ENCODE peak calls at places on chromosomes 2 and 18, in six cellular contexts. E, T, S, C, W and M are unnamed samples.

GRCh38 chr18:68417166-68417776 is 297.6 kb downstream of the TMX3 start:
- DNase-seq in E (no peak), T (no peak), S (no peak), C (no peak), W (no peak), M (no peak)

GRCh38 chr2:38648107-38648761 is 17.7 kb upstream of the GALM start:
- DNase-seq in E (no peak), T (no peak), S (no peak), C (no peak), W (no peak), M (no peak)

GRCh38 chr18:8339958-8340357 is 269.3 kb upstream of the RAB12 start:
- DNase-seq in E (no peak), T (no peak), S (peak), C (no peak), W (no peak), M (no peak)

GRCh38 chr2:159226059-159226461 is 60.4 kb downstream of the WDSUB1 start:
- DNase-seq in E (no peak), T (no peak), S (no peak), C (no peak), W (peak), M (no peak)

GRCh38 chr18:25826377-25826776 is 264.0 kb downstream of the SS18 start:
- DNase-seq in E (no peak), T (no peak), S (no peak), C (no peak), W (no peak), M (no peak)

GRCh38 chr2:120422761-120423160 is 76.8 kb downstream of the INHBB start:
- DNase-seq in E (no peak), T (no peak), S (no peak), C (no peak), W (no peak), M (no peak)

GRCh38 chr2:224952942-224953657 is 89.2 kb downstream of the DOCK10 start:
- DNase-seq in E (no peak), T (peak), S (peak), C (no peak), W (peak), M (no peak)

GRCh38 chr18:34837769-34838194 is 127.7 kb downstream of the DTNA start:
- DNase-seq in E (no peak), T (no peak), S (peak), C (no peak), W (no peak), M (no peak)

GRCh38 chr2:195356026-195356425 is 301.0 kb upstream of the SLC39A10 start:
- DNase-seq in E (no peak), T (no peak), S (no peak), C (no peak), W (no peak), M (no peak)

GRCh38 chr2:186503827-186504606 is 18.0 kb downstream of the ZC3H15 start:
- DNase-seq in E (no peak), T (no peak), S (no peak), C (no peak), W (no peak), M (peak)

GRCh38 chr2:64222942-64223511 is 78.8 kb upstream of the PELI1 start:
- DNase-seq in E (no peak), T (no peak), S (no peak), C (no peak), W (peak), M (no peak)

GRCh38 chr2:229835601-229836283 is 86.1 kb downstream of the TRIP12 start:
- DNase-seq in E (no peak), T (no peak), S (no peak), C (no peak), W (no peak), M (no peak)